ENCODE peak calls at places on chromosomes 13 and 19, in eight cellular contexts. One of them, this sample, is unnamed. For H3K4me1, the result is how much of the 10 kb centered on the place peaks cover.

GRCh38 chr13:95601906-95602305 is 42.6 kb downstream of the DZIP1 start:
- DNase-seq in heart left ventricle: no peak
- DNase-seq in neural progenitor cell: no peak
- DNase-seq in tibial nerve: no peak
- DNase-seq in transverse colon: no peak
- DNase-seq in lower lobe of right lung: no peak
- DNase-seq in endodermal cell: no peak
- DNase-seq in Peyer's patch: no peak
- DNase-seq in this sample: no peak

GRCh38 chr13:26440111-26440510 is 117.4 kb upstream of the WASF3 start:
- DNase-seq in neural progenitor cell: no peak
- DNase-seq in heart left ventricle: no peak
- DNase-seq in endodermal cell: no peak
- DNase-seq in tibial nerve: no peak
- DNase-seq in lower lobe of right lung: no peak
- DNase-seq in Peyer's patch: no peak
- DNase-seq in transverse colon: no peak
- DNase-seq in this sample: peak

GRCh38 chr19:39038098-39038497 is 5.7 kb upstream of the FBXO27 start:
- DNase-seq in tibial nerve: no peak
- DNase-seq in heart left ventricle: no peak
- DNase-seq in endodermal cell: peak
- DNase-seq in transverse colon: peak
- DNase-seq in lower lobe of right lung: no peak
- DNase-seq in neural progenitor cell: peak
- DNase-seq in Peyer's patch: no peak
- DNase-seq in this sample: peak

GRCh38 chr19:50928841-50929240 is 17.6 kb upstream of the KLK4 start:
- DNase-seq in heart left ventricle: no peak
- DNase-seq in transverse colon: no peak
- DNase-seq in tibial nerve: no peak
- DNase-seq in Peyer's patch: no peak
- DNase-seq in endodermal cell: no peak
- DNase-seq in neural progenitor cell: no peak
- DNase-seq in lower lobe of right lung: no peak
- DNase-seq in this sample: no peak

GRCh38 chr13:66477816-66478215 is 752.3 kb downstream of the PCDH9 start:
- DNase-seq in Peyer's patch: no peak
- DNase-seq in transverse colon: no peak
- DNase-seq in tibial nerve: no peak
- DNase-seq in heart left ventricle: no peak
- DNase-seq in neural progenitor cell: no peak
- DNase-seq in endodermal cell: no peak
- DNase-seq in lower lobe of right lung: no peak
- DNase-seq in this sample: no peak

GRCh38 chr19:1211494-1212234 is 6.1 kb downstream of the STK11 start:
- DNase-seq in lower lobe of right lung: no peak
- DNase-seq in tibial nerve: no peak
- DNase-seq in Peyer's patch: no peak
- DNase-seq in neural progenitor cell: peak
- DNase-seq in heart left ventricle: peak
- DNase-seq in transverse colon: no peak
- DNase-seq in endodermal cell: peak
- DNase-seq in this sample: no peak

GRCh38 chr19:33905473-33905936 is 108.8 kb downstream of the KCTD15 start:
- DNase-seq in heart left ventricle: peak
- DNase-seq in lower lobe of right lung: peak
- DNase-seq in neural progenitor cell: peak
- DNase-seq in Peyer's patch: no peak
- DNase-seq in endodermal cell: peak
- DNase-seq in transverse colon: peak
- DNase-seq in tibial nerve: no peak
- DNase-seq in this sample: no peak

GRCh38 chr13:49561064-49561410 is 24.3 kb downstream of the RCBTB1 start:
- DNase-seq in transverse colon: no peak
- DNase-seq in Peyer's patch: no peak
- DNase-seq in neural progenitor cell: no peak
- DNase-seq in endodermal cell: no peak
- DNase-seq in heart left ventricle: no peak
- DNase-seq in lower lobe of right lung: no peak
- DNase-seq in tibial nerve: no peak
- DNase-seq in this sample: peak

GRCh38 chr13:21685485-21686064 is 14.7 kb downstream of the FGF9 start:
- DNase-seq in tibial nerve: no peak
- DNase-seq in endodermal cell: no peak
- DNase-seq in heart left ventricle: no peak
- DNase-seq in lower lobe of right lung: no peak
- DNase-seq in transverse colon: no peak
- DNase-seq in Peyer's patch: no peak
- DNase-seq in neural progenitor cell: no peak
- DNase-seq in this sample: no peak

GRCh38 chr13:21688056-21688455 is 17.2 kb downstream of the FGF9 start:
- DNase-seq in Peyer's patch: no peak
- DNase-seq in neural progenitor cell: no peak
- DNase-seq in lower lobe of right lung: no peak
- DNase-seq in transverse colon: no peak
- DNase-seq in endodermal cell: no peak
- DNase-seq in tibial nerve: no peak
- DNase-seq in heart left ventricle: no peak
- DNase-seq in this sample: no peak

GRCh38 chr13:21689097-21689496 is 18.2 kb downstream of the FGF9 start:
- DNase-seq in neural progenitor cell: no peak
- DNase-seq in Peyer's patch: no peak
- DNase-seq in endodermal cell: no peak
- DNase-seq in tibial nerve: no peak
- DNase-seq in transverse colon: no peak
- DNase-seq in lower lobe of right lung: no peak
- DNase-seq in heart left ventricle: no peak
- DNase-seq in this sample: no peak

GRCh38 chr13:21684576-21684975 is 13.7 kb downstream of the FGF9 start:
- DNase-seq in transverse colon: no peak
- DNase-seq in Peyer's patch: no peak
- DNase-seq in lower lobe of right lung: no peak
- DNase-seq in endodermal cell: no peak
- DNase-seq in heart left ventricle: no peak
- DNase-seq in neural progenitor cell: no peak
- DNase-seq in tibial nerve: no peak
- DNase-seq in this sample: no peak

GRCh38 chr13:21686761-21687391 is 16.0 kb downstream of the FGF9 start:
- DNase-seq in transverse colon: no peak
- DNase-seq in neural progenitor cell: no peak
- DNase-seq in lower lobe of right lung: no peak
- DNase-seq in endodermal cell: no peak
- DNase-seq in heart left ventricle: no peak
- DNase-seq in tibial nerve: no peak
- DNase-seq in Peyer's patch: no peak
- DNase-seq in this sample: no peak
- H3K4me1 ChIP-seq in transverse colon: under half
- H3K4me1 ChIP-seq in neural progenitor cell: under half
- H3K4me1 ChIP-seq in lower lobe of right lung: under half
- H3K4me1 ChIP-seq in endodermal cell: under half
- H3K4me1 ChIP-seq in heart left ventricle: under half
- H3K4me1 ChIP-seq in tibial nerve: under half
- H3K4me1 ChIP-seq in Peyer's patch: under half
- H3K4me1 ChIP-seq in this sample: under half

DNA sequence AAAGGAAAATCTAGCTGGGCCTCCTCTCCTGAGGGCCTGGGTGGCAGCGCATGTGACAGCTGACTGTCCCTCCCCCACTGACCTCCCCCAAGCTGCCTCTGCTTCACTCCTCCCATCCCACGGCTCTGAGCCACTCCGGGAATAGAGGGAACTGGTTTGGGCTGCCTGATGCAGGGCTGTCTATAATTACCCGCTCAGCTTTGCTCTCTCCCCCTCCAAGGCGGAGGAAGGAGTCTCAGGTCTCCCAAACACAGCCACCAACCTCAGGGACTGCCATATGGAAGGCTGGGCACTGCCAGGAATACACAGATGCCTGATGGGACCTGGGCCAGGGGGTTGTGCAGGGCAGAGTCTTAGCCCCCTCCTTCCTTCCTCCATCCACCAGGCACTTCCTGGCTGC is 7.8 kb downstream of the NAPA start:
- DNase-seq in endodermal cell: no peak
- DNase-seq in tibial nerve: no peak
- DNase-seq in lower lobe of right lung: no peak
- DNase-seq in heart left ventricle: no peak
- DNase-seq in Peyer's patch: no peak
- DNase-seq in transverse colon: no peak
- DNase-seq in neural progenitor cell: no peak
- DNase-seq in this sample: no peak
- H3K4me1 ChIP-seq in endodermal cell: under half
- H3K4me1 ChIP-seq in tibial nerve: under half
- H3K4me1 ChIP-seq in lower lobe of right lung: half or more
- H3K4me1 ChIP-seq in heart left ventricle: half or more
- H3K4me1 ChIP-seq in Peyer's patch: under half
- H3K4me1 ChIP-seq in transverse colon: under half
- H3K4me1 ChIP-seq in neural progenitor cell: under half
- H3K4me1 ChIP-seq in this sample: under half

DNA sequence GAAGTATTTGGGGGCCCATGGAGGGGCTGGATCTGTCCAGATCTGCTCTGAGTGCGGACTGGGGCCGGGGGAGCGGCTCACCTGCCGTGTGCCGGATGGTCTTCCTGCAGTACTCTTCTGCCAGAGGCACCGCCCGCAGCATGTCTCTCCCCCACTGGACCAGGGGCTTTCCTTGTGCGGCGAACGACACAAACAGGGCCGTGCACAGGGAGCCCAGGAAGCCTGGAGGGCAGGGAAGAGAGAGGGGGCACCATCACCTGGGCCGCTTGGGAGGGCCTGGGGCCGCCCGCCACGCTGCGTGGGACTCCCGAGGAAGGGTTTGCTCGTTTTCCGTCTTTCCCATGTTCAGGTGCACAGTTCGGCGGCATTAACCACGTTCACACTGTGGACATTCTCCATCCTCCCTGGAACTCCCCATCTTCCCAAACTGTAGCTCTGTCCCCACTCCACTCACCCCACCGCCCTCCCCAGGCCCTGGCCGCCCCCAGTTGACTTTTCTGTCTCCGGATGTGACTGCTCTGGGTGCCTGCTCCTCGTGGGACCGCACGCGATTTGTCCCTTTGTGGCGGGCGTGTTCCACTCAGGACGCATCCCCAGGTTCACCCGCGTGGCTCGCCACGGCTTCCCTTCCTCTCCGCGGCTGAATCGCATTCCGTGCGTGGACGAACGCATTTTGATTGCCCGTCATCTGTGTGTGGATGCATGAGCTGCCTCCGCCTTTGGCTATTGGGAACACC is 24.2 kb downstream of the ADPRHL1 start:
- DNase-seq in tibial nerve: no peak
- DNase-seq in Peyer's patch: no peak
- DNase-seq in endodermal cell: peak
- DNase-seq in lower lobe of right lung: no peak
- DNase-seq in heart left ventricle: no peak
- DNase-seq in neural progenitor cell: peak
- DNase-seq in transverse colon: no peak
- DNase-seq in this sample: no peak
- H3K4me1 ChIP-seq in tibial nerve: under half
- H3K4me1 ChIP-seq in Peyer's patch: under half
- H3K4me1 ChIP-seq in endodermal cell: under half
- H3K4me1 ChIP-seq in lower lobe of right lung: under half
- H3K4me1 ChIP-seq in heart left ventricle: under half
- H3K4me1 ChIP-seq in neural progenitor cell: under half
- H3K4me1 ChIP-seq in transverse colon: under half
- H3K4me1 ChIP-seq in this sample: under half

GRCh38 chr13:113537205-113537604 is 46.7 kb upstream of the DCUN1D2 start:
- DNase-seq in endodermal cell: no peak
- DNase-seq in tibial nerve: no peak
- DNase-seq in neural progenitor cell: no peak
- DNase-seq in transverse colon: no peak
- DNase-seq in heart left ventricle: no peak
- DNase-seq in Peyer's patch: no peak
- DNase-seq in lower lobe of right lung: peak
- DNase-seq in this sample: no peak

GRCh38 chr13:113539176-113539575 is 45.4 kb upstream of the TFDP1 start:
- DNase-seq in Peyer's patch: no peak
- DNase-seq in tibial nerve: no peak
- DNase-seq in lower lobe of right lung: peak
- DNase-seq in neural progenitor cell: no peak
- DNase-seq in endodermal cell: no peak
- DNase-seq in heart left ventricle: no peak
- DNase-seq in transverse colon: no peak
- DNase-seq in this sample: no peak

GRCh38 chr13:113536461-113537110 is 46.1 kb upstream of the DCUN1D2 start:
- DNase-seq in endodermal cell: no peak
- DNase-seq in tibial nerve: no peak
- DNase-seq in Peyer's patch: no peak
- DNase-seq in lower lobe of right lung: peak
- DNase-seq in neural progenitor cell: no peak
- DNase-seq in heart left ventricle: no peak
- DNase-seq in transverse colon: no peak
- DNase-seq in this sample: no peak

GRCh38 chr13:113538689-113539058 is 45.9 kb upstream of the TFDP1 start:
- DNase-seq in tibial nerve: no peak
- DNase-seq in Peyer's patch: no peak
- DNase-seq in transverse colon: no peak
- DNase-seq in lower lobe of right lung: peak
- DNase-seq in neural progenitor cell: no peak
- DNase-seq in heart left ventricle: no peak
- DNase-seq in endodermal cell: no peak
- DNase-seq in this sample: no peak

DNA sequence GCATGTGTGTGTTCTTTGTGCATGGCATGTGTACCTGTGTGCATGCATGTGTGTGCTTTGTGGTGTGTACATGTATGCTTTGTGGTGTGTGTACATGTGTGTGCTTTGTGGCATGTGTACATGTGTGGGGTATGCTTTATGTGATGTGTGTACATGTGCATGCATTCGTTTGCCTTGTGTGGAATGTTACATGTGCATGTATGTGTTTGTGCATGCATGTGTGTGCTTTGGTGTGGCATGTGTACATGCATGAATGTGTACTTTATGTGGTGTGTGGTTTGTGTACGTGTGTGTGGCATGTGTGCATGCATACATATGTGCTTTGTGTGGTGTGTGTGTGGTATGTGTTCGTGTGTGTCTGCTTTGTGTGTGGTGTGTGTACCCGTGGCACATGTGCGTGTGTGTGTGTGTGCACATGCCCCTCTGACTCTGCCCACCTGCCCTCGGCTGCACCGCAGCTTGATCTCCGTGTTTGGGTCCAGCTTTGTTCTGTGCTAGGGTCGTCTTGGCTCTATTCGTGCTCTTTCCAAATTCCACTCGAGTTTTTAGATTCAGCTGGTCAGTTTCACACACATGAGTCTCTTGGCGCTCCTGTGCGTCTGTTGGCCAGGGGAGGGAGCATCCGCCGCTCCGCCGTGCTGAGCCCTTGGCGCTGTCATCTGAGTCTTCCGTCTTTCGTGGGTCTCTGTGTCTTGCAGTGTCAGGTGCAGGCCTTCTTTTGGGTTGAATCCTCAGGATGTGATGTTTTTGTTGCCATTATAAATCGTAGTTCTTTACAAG is 46.5 kb upstream of the TFDP1 start:
- DNase-seq in endodermal cell: no peak
- DNase-seq in neural progenitor cell: no peak
- DNase-seq in tibial nerve: no peak
- DNase-seq in transverse colon: no peak
- DNase-seq in heart left ventricle: no peak
- DNase-seq in Peyer's patch: no peak
- DNase-seq in lower lobe of right lung: peak
- DNase-seq in this sample: no peak
- H3K4me1 ChIP-seq in endodermal cell: under half
- H3K4me1 ChIP-seq in neural progenitor cell: under half
- H3K4me1 ChIP-seq in tibial nerve: under half
- H3K4me1 ChIP-seq in transverse colon: under half
- H3K4me1 ChIP-seq in heart left ventricle: under half
- H3K4me1 ChIP-seq in Peyer's patch: under half
- H3K4me1 ChIP-seq in lower lobe of right lung: under half
- H3K4me1 ChIP-seq in this sample: under half